ENCODE peak calls at places on chromosomes 3 and 15, in four cellular contexts. V is A549, G is H1, K is HepG2. U is an unnamed sample.

GRCh38 chr3:66140763-66141372 is 79.9 kb upstream of the SLC25A26 start:
- DNase-seq in V (no peak), G (no peak), K (no peak), U (no peak)

GRCh38 chr15:52181938-52182780 is 9.0 kb downstream of the GNB5 start:
- DNase-seq in V (no peak), G (no peak), K (peak), U (no peak)

GRCh38 chr3:191334359-191334893 is 4.1 kb upstream of the UTS2B start:
- DNase-seq in V (no peak), G (no peak), K (no peak), U (peak)

GRCh38 chr15:50259276-50259675 is 6.2 kb downstream of the HDC start:
- DNase-seq in V (no peak), G (peak), K (no peak), U (no peak)

GRCh38 chr3:159560214-159561004 is 428.2 kb upstream of the IL12A start:
- DNase-seq in V (no peak), G (no peak), K (no peak), U (no peak)

GRCh38 chr3:191768421-191768820 is 307.5 kb downstream of the PYDC2 start:
- DNase-seq in V (no peak), G (no peak), K (no peak), U (no peak)

GRCh38 chr3:138186803-138187295 is 252 bp upstream of the ARMC8 start:
- DNase-seq in V (peak), G (no peak), K (no peak), U (peak)

GRCh38 chr15:71336671-71337070 is 221.4 kb downstream of the THSD4 start:
- DNase-seq in V (no peak), G (no peak), K (no peak), U (no peak)

GRCh38 chr15:65209701-65210643 is 1.3 kb downstream of the CILP start:
- DNase-seq in V (no peak), G (no peak), K (no peak), U (no peak)

GRCh38 chr15:39605146-39605545 is 24.3 kb downstream of the THBS1 start:
- DNase-seq in V (no peak), G (no peak), K (no peak), U (no peak)

GRCh38 chr3:41716391-41716910 is 245.5 kb downstream of the ULK4 start:
- DNase-seq in V (peak), G (no peak), K (no peak), U (no peak)

GRCh38 chr15:55074431-55074830 is 122.3 kb downstream of the RSL24D1 start:
- DNase-seq in V (no peak), G (no peak), K (no peak), U (no peak)

GRCh38 chr15:57591822-57592367 is at the start of gene MYZAP:
- DNase-seq in V (peak), G (peak), K (no peak), U (peak)

GRCh38 chr15:34336947-34337556 is 529 bp downstream of the SLC12A6 start:
- DNase-seq in V (no peak), G (no peak), K (no peak), U (no peak)

GRCh38 chr15:70493376-70493775 is 270.0 kb downstream of the UACA start:
- DNase-seq in V (no peak), G (no peak), K (no peak), U (no peak)

GRCh38 chr15:74955017-74955416 is 1.6 kb downstream of the RPP25 start:
- DNase-seq in V (no peak), G (no peak), K (no peak), U (peak)

GRCh38 chr15:100879461-100880138 is at the start of gene ALDH1A3:
- DNase-seq in V (peak), G (no peak), K (no peak), U (no peak)

GRCh38 chr3:177946965-177947364 is 589.3 kb upstream of the KCNMB2 start:
- DNase-seq in V (no peak), G (no peak), K (no peak), U (no peak)

GRCh38 chr3:110562621-110563020 is 509.0 kb upstream of the NECTIN3 start:
- DNase-seq in V (no peak), G (no peak), K (no peak), U (no peak)

GRCh38 chr3:3134750-3135448 is 8.2 kb downstream of the TRNT1 start:
- DNase-seq in V (no peak), G (no peak), K (no peak), U (no peak)

GRCh38 chr3:184748219-184749135 is 36.6 kb upstream of the MAGEF1 start:
- DNase-seq in V (peak), G (no peak), K (peak), U (peak)

GRCh38 chr3:157669403-157669802 is 166.2 kb upstream of the VEPH1 start:
- DNase-seq in V (no peak), G (no peak), K (no peak), U (no peak)

GRCh38 chr15:28977377-28978010 is 91.7 kb downstream of the APBA2 start:
- DNase-seq in V (peak), G (no peak), K (no peak), U (no peak)

GRCh38 chr15:47184003-47184404 is 533.3 kb upstream of the SEMA6D start:
- DNase-seq in V (no peak), G (no peak), K (no peak), U (no peak)

GRCh38 chr15:85329561-85330421 is 50.6 kb upstream of the AKAP13 start:
- DNase-seq in V (peak), G (no peak), K (no peak), U (no peak)

GRCh38 chr15:98070132-98070531 is 109.6 kb downstream of the ARRDC4 start:
- DNase-seq in V (no peak), G (no peak), K (no peak), U (no peak)

GRCh38 chr15:71185706-71186105 is 70.4 kb downstream of the THSD4 start:
- DNase-seq in V (no peak), G (no peak), K (no peak), U (no peak)

GRCh38 chr3:173275740-173276139 is 121.8 kb upstream of the NLGN1 start:
- DNase-seq in V (no peak), G (no peak), K (peak), U (peak)

GRCh38 chr3:149527531-149528343 is 53.2 kb downstream of the TM4SF4 start:
- DNase-seq in V (peak), G (no peak), K (no peak), U (no peak)
- TF ChIP-seq KDM1A in V (no peak), G (no peak), K (no peak), U (no peak)

GRCh38 chr3:31692714-31693113 is 160.0 kb downstream of the STT3B start:
- DNase-seq in V (no peak), G (no peak), K (no peak), U (no peak)
- TF ChIP-seq PHF8 in V (no peak), G (no peak), K (no peak), U (no peak)

DNA sequence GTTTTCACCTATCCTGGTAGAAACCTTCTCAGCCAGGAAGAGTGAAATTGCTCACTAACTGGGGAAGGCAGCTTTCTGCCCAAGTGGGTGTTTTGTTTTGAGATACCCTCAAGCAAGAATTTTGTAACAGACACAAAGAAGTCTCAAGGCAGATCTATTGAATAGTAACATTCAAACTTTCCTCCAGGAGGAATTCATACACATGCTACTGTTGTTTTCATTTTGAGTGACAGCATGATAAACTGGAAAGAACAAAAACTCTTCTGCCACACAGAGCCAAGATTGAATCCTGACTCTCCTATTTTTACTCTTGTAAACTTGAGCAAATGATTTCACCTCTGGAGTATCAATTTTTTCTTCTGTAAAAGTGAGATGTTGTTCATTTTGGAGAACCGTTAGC is 54.8 kb upstream of the MBNL1 start:
- DNase-seq in V (no peak), G (no peak), K (no peak), U (no peak)
- TF ChIP-seq JUN in V (no peak), G (no peak), K (no peak), U (no peak)

GRCh38 chr15:40942337-40942854 is 10.9 kb upstream of the CHAC1 start:
- DNase-seq in V (no peak), G (peak), K (no peak), U (no peak)

GRCh38 chr15:40939909-40940801 is 11.0 kb downstream of the DLL4 start:
- DNase-seq in V (no peak), G (no peak), K (no peak), U (no peak)

GRCh38 chr15:40941528-40942336 is 11.5 kb upstream of the CHAC1 start:
- DNase-seq in V (peak), G (peak), K (peak), U (peak)

GRCh38 chr15:40942865-40943264 is 10.4 kb upstream of the CHAC1 start:
- DNase-seq in V (no peak), G (no peak), K (no peak), U (no peak)

DNA sequence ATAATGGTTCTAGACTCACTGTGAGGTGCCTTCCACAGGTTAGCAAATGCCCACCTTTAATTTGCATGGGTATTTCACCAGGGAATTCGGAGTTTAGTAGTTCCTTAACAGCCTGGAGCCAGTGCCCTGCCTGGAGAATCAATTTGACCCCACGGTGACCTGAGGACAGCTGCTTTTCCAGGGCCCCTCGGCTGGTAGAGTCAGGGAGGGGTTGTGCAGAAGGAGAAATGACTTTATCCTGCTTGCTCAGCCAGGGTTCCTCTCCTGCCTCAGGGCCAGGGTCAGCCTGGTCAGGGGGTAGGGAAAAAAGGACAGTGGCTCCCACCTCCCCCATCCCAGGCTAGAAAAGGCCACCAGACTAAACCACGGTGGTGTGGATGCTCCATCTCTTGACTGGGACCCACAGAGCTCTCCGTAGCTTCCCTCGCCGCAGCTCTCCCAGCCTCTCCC is 12.0 kb downstream of the DLL4 start:
- DNase-seq in V (no peak), G (peak), K (no peak), U (peak)
- TF ChIP-seq KDM1A in V (no peak), G (no peak), K (no peak), U (no peak)

GRCh38 chr3:79367066-79367465 is 400.7 kb downstream of the ROBO1 start:
- DNase-seq in V (no peak), G (no peak), K (no peak), U (no peak)

GRCh38 chr3:79364784-79365183 is 403.0 kb downstream of the ROBO1 start:
- DNase-seq in V (no peak), G (no peak), K (no peak), U (no peak)

GRCh38 chr3:79358327-79358726 is 409.5 kb downstream of the ROBO1 start:
- DNase-seq in V (no peak), G (no peak), K (no peak), U (no peak)

GRCh38 chr3:79366414-79366813 is 401.4 kb downstream of the ROBO1 start:
- DNase-seq in V (no peak), G (no peak), K (no peak), U (no peak)

DNA sequence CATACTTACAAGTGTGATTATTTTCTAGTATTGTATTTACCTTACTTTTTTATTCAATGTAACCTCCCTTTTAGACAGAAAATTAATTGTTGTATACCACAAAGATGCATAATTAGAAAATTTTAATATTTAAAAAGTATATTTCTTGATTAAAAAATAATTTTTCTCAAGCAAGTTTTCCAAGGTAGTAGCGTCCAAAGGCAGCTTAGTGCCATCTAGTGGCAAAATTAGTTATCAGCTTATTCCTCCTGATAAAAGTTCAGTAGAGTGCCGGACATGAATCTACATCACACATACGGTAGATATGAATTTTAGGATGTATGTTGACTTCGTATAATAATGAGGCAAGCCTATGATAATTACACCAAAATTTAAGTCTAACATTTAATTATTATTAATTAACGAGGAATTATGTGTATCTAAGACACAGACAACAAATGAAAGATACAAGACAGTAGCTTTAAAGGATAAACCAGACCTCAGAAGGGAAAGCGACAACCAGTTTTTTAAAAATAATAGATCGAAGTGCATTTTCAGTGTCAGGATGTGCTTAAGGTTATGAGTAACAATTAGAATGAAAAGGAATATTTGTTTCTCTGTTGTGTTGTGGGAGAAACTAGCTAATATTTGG is 405.9 kb downstream of the ROBO1 start:
- DNase-seq in V (no peak), G (no peak), K (peak), U (peak)
- TF ChIP-seq PHF8 in V (no peak), G (no peak), K (no peak), U (no peak)

U was measured in K562.